ENCODE peak calls at places on chromosomes 5 and 9, in six cellular contexts. B is lower lobe of right lung, H is A549, Q is Peyer's patch, V is PC-9, P is heart right ventricle. L is an unnamed sample. For H3K4me1, the result is how much of the 10 kb centered on the place peaks cover.

GRCh38 chr5:54905942-54906537 is 79.4 kb downstream of the ESM1 start:
- DNase-seq in H (peak), P (peak), B (peak), V (no peak), Q (peak), L (peak)

GRCh38 chr5:58497956-58498942 is 7.0 kb downstream of the GAPT start:
- DNase-seq in Q (peak), V (no peak), B (no peak), P (peak), H (peak), L (no peak)

GRCh38 chr9:110847661-110848060 is 179.1 kb downstream of the MUSK start:
- DNase-seq in P (no peak), V (no peak), H (no peak), Q (no peak), B (no peak), L (no peak)

GRCh38 chr9:131476777-131477345 is 25.9 kb upstream of the POMT1 start:
- DNase-seq in P (peak), H (no peak), V (no peak), B (no peak), Q (no peak), L (peak)

GRCh38 chr5:55096186-55096585 is 6.3 kb upstream of the GZMA start:
- DNase-seq in P (no peak), B (no peak), V (no peak), Q (peak), H (no peak), L (no peak)

GRCh38 chr5:132263548-132264261 is 6.2 kb downstream of the PDLIM4 start:
- DNase-seq in P (no peak), Q (peak), B (no peak), V (no peak), H (peak), L (no peak)

GRCh38 chr5:132767150-132767549 is 9.9 kb downstream of the SEPTIN8 start:
- DNase-seq in H (no peak), P (no peak), Q (peak), B (no peak), V (no peak), L (no peak)

GRCh38 chr9:85536076-85536475 is 205.7 kb downstream of the AGTPBP1 start:
- DNase-seq in P (peak), H (no peak), B (peak), V (peak), Q (no peak), L (peak)

GRCh38 chr5:68548959-68549676 is 333.6 kb downstream of the PIK3R1 start:
- DNase-seq in P (no peak), Q (no peak), B (no peak), V (peak), H (peak), L (no peak)

GRCh38 chr5:153718713-153719112 is 228.2 kb downstream of the GRIA1 start:
- DNase-seq in V (no peak), B (no peak), H (no peak), P (no peak), Q (no peak), L (no peak)

GRCh38 chr5:154087260-154087659 is 48.5 kb downstream of the MFAP3 start:
- DNase-seq in Q (no peak), H (no peak), V (peak), P (no peak), B (no peak), L (no peak)

GRCh38 chr9:111752455-111752854 is 42.3 kb downstream of the SHOC1 start:
- DNase-seq in H (no peak), B (no peak), P (no peak), V (no peak), Q (no peak), L (no peak)

GRCh38 chr5:14234204-14234603 is 91.1 kb downstream of the TRIO start:
- DNase-seq in P (no peak), V (peak), Q (no peak), H (no peak), B (no peak), L (no peak)

GRCh38 chr9:87512321-87512720 is 14.7 kb downstream of the DAPK1 start:
- DNase-seq in V (no peak), H (no peak), Q (no peak), B (no peak), P (no peak), L (no peak)

GRCh38 chr5:34891981-34892380 is 23.3 kb downstream of the RAD1 start:
- DNase-seq in V (no peak), Q (no peak), H (no peak), B (no peak), P (peak), L (no peak)

GRCh38 chr9:33109850-33110595 is 33.5 kb upstream of the SMU1 start:
- DNase-seq in P (no peak), B (no peak), V (no peak), H (no peak), Q (no peak), L (no peak)

GRCh38 chr9:84303061-84303460 is 37.5 kb downstream of the SLC28A3 start:
- DNase-seq in B (no peak), V (no peak), H (no peak), Q (no peak), P (no peak), L (no peak)

GRCh38 chr5:16507716-16508115 is 42.1 kb upstream of the ZNF622 start:
- DNase-seq in Q (no peak), H (no peak), V (no peak), B (no peak), P (no peak), L (no peak)

GRCh38 chr5:155522540-155522939 is 509.0 kb downstream of the KIF4B start:
- DNase-seq in V (no peak), B (no peak), P (no peak), H (no peak), Q (no peak), L (no peak)

GRCh38 chr5:86665984-86666760 is 48.4 kb downstream of the COX7C start:
- DNase-seq in P (no peak), Q (peak), B (no peak), V (no peak), H (no peak), L (no peak)

GRCh38 chr9:2857564-2858198 is 13.8 kb upstream of the PUM3 start:
- DNase-seq in B (no peak), P (peak), H (peak), V (peak), Q (peak), L (peak)

GRCh38 chr9:89883401-89884341 is 278.9 kb downstream of the GADD45G start:
- DNase-seq in H (no peak), B (no peak), P (no peak), V (no peak), Q (peak), L (no peak)

GRCh38 chr5:88941581-88941980 is 58.6 kb upstream of the MEF2C start:
- DNase-seq in P (no peak), Q (no peak), V (no peak), B (no peak), H (no peak), L (no peak)

GRCh38 chr5:88937406-88937805 is 54.4 kb upstream of the MEF2C start:
- DNase-seq in Q (no peak), B (no peak), H (no peak), V (no peak), P (no peak), L (no peak)

GRCh38 chr5:88940712-88941111 is 57.7 kb upstream of the MEF2C start:
- DNase-seq in B (no peak), V (no peak), Q (no peak), H (no peak), P (no peak), L (no peak)

GRCh38 chr5:88939300-88939699 is 56.3 kb upstream of the MEF2C start:
- DNase-seq in Q (no peak), V (no peak), H (no peak), P (no peak), B (no peak), L (no peak)

GRCh38 chr5:88938488-88938887 is 55.5 kb upstream of the MEF2C start:
- DNase-seq in B (no peak), Q (no peak), P (no peak), H (no peak), V (no peak), L (no peak)
- H3K4me3 ChIP-seq in B (no peak), Q (no peak), P (no peak), H (no peak), V (no peak), L (no peak)

GRCh38 chr9:26263451-26263850 is 585.2 kb upstream of the TUSC1 start:
- DNase-seq in H (no peak), Q (no peak), V (no peak), P (no peak), B (no peak), L (no peak)
- H3K4me1 ChIP-seq in H (half or more), Q (under half), V (half or more), P (under half), B (under half), L (under half)

DNA sequence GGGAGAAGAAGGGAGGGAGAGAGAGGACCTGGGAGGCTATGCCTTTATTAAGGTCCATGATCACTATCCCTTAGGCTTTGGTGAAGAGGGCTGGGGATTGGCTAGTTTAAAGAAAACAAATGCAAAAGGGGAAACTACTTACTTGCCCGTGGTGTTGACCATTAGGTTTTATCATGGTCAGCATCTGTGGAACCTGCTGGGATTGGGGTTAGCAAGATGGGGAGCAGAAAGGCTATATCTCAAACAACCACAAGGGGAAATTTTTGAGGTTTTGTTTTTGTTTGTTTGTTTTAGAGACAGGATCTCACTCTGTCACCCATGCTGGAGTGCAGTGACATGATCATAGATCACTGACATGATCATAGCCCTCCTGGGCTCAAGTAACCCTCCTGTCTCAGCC is 9.0 kb upstream of the RAD23B start:
- DNase-seq in H (no peak), V (peak), Q (no peak), B (no peak), P (no peak), L (no peak)
- TF ChIP-seq CTCF in H (no peak), V (peak), Q (no peak), B (no peak), P (no peak), L (no peak)

GRCh38 chr9:19102181-19102630 is 498 bp downstream of the HAUS6 start:
- DNase-seq in P (no peak), B (peak), Q (peak), H (peak), V (no peak), L (no peak)

GRCh38 chr9:19102631-19103345 is at the start of gene HAUS6:
- DNase-seq in P (peak), Q (peak), H (peak), V (peak), B (peak), L (peak)

GRCh38 chr9:19104528-19105282 is 2.0 kb upstream of the HAUS6 start:
- DNase-seq in H (no peak), P (no peak), Q (peak), B (no peak), V (no peak), L (no peak)

GRCh38 chr9:19101203-19101602 is 1.5 kb downstream of the HAUS6 start:
- DNase-seq in Q (no peak), B (no peak), H (no peak), V (no peak), P (no peak), L (no peak)
- H3K4me3 ChIP-seq in Q (no peak), B (no peak), H (peak), V (peak), P (peak), L (peak)